ENCODE peak calls at places on chromosomes 1 and 21, in six cellular contexts. W is psoas muscle; I is neuronal stem cell; B is CD8-positive, alpha-beta memory T cell; Q is PC-3; D is fibroblast of lung. H is an unnamed sample. For H3K4me1, the result is how much of the 10 kb centered on the place peaks cover.

GRCh38 chr1:204645666-204646065 is 39.9 kb downstream of the LRRN2 start:
- DNase-seq in W (no peak), I (no peak), B (no peak), Q (no peak), D (no peak), H (no peak)

GRCh38 chr1:247113733-247114271 is 9.6 kb upstream of the ZNF669 start:
- DNase-seq in W (no peak), I (no peak), B (no peak), Q (no peak), D (no peak), H (no peak)

GRCh38 chr21:17765207-17765606 is 53.9 kb downstream of the C21orf91 start:
- DNase-seq in W (no peak), I (no peak), B (no peak), Q (no peak), D (no peak), H (no peak)

GRCh38 chr1:239898067-239898730 is 193.5 kb upstream of the FMN2 start:
- DNase-seq in W (peak), I (peak), B (peak), Q (peak), D (peak), H (peak)

GRCh38 chr21:28986677-28987076 is 6.0 kb downstream of the LTN1 start:
- DNase-seq in W (no peak), I (no peak), B (no peak), Q (no peak), D (no peak), H (no peak)

GRCh38 chr1:221442056-221442455 is 299.8 kb downstream of the DUSP10 start:
- DNase-seq in W (no peak), I (peak), B (no peak), Q (no peak), D (no peak), H (no peak)

GRCh38 chr1:52550447-52550846 is 2.4 kb downstream of the TUT4 start:
- DNase-seq in W (no peak), I (no peak), B (no peak), Q (no peak), D (no peak), H (no peak)

GRCh38 chr1:47507140-47507539 is 69.3 kb downstream of the FOXD2 start:
- DNase-seq in W (no peak), I (no peak), B (no peak), Q (no peak), D (no peak), H (no peak)

GRCh38 chr1:169698976-169699375 is 12.4 kb downstream of the SELL start:
- DNase-seq in W (no peak), I (no peak), B (no peak), Q (no peak), D (no peak), H (no peak)

GRCh38 chr1:116777831-116778830 is 23.9 kb downstream of the CD2 start:
- DNase-seq in W (no peak), I (no peak), B (no peak), Q (peak), D (peak), H (no peak)

GRCh38 chr1:33334081-33334552 is 13.2 kb upstream of the A3GALT2 start:
- DNase-seq in W (peak), I (no peak), B (no peak), Q (no peak), D (peak), H (peak)

GRCh38 chr1:182806015-182806678 is 16.6 kb downstream of the NPL start:
- DNase-seq in W (no peak), I (no peak), B (no peak), Q (peak), D (no peak), H (peak)

GRCh38 chr1:167882376-167882775 is 31.6 kb downstream of the ADCY10 start:
- DNase-seq in W (no peak), I (no peak), B (no peak), Q (no peak), D (no peak), H (no peak)

GRCh38 chr1:210292276-210292851 is 36.3 kb upstream of the HHAT start:
- DNase-seq in W (peak), I (peak), B (no peak), Q (peak), D (no peak), H (peak)

GRCh38 chr21:36693144-36694040 is 5.5 kb upstream of the SIM2 start:
- DNase-seq in W (no peak), I (peak), B (no peak), Q (no peak), D (no peak), H (peak)

GRCh38 chr1:81802601-81803422 is 2.1 kb downstream of the ADGRL2 start:
- DNase-seq in W (peak), I (peak), B (no peak), Q (no peak), D (peak), H (peak)

GRCh38 chr1:66247415-66248208 is 286.3 kb upstream of the SGIP1 start:
- DNase-seq in W (no peak), I (no peak), B (peak), Q (no peak), D (no peak), H (no peak)

GRCh38 chr1:177905686-177906085 is 64.2 kb downstream of the SEC16B start:
- DNase-seq in W (no peak), I (no peak), B (no peak), Q (no peak), D (no peak), H (no peak)

GRCh38 chr21:38847556-38847955 is 41.8 kb downstream of the ETS2 start:
- DNase-seq in W (no peak), I (no peak), B (no peak), Q (peak), D (peak), H (no peak)

GRCh38 chr1:246219508-246220030 is 287.5 kb downstream of the SMYD3 start:
- DNase-seq in W (no peak), I (peak), B (no peak), Q (peak), D (peak), H (peak)

GRCh38 chr1:58293388-58293787 is 253.1 kb downstream of the OMA1 start:
- DNase-seq in W (no peak), I (no peak), B (no peak), Q (no peak), D (no peak), H (no peak)

GRCh38 chr1:78070758-78071157 is 25.0 kb downstream of the GIPC2 start:
- DNase-seq in W (no peak), I (no peak), B (no peak), Q (peak), D (peak), H (no peak)

GRCh38 chr1:11869104-11869503 is 10.4 kb upstream of the NPPB start:
- DNase-seq in W (no peak), I (no peak), B (no peak), Q (no peak), D (no peak), H (no peak)

GRCh38 chr1:31633117-31633516 is 11.6 kb downstream of the PEF1 start:
- DNase-seq in W (peak), I (no peak), B (no peak), Q (peak), D (no peak), H (peak)

GRCh38 chr21:29849735-29850176 is 90.0 kb downstream of the GRIK1 start:
- DNase-seq in W (no peak), I (peak), B (no peak), Q (peak), D (peak), H (peak)

GRCh38 chr1:2391034-2391384 is 345 bp downstream of the MORN1 start:
- DNase-seq in W (peak), I (no peak), B (peak), Q (no peak), D (no peak), H (peak)

GRCh38 chr1:172849653-172850052 is 190.8 kb downstream of the FASLG start:
- DNase-seq in W (no peak), I (no peak), B (no peak), Q (no peak), D (no peak), H (no peak)

GRCh38 chr1:93778457-93778856 is 96.8 kb upstream of the BCAR3 start:
- DNase-seq in W (no peak), I (no peak), B (no peak), Q (no peak), D (no peak), H (no peak)

GRCh38 chr21:31337086-31337485 is 7.0 kb downstream of the TIAM1 start:
- DNase-seq in W (no peak), I (no peak), B (no peak), Q (no peak), D (no peak), H (no peak)

GRCh38 chr1:185645201-185645640 is 89.0 kb upstream of the HMCN1 start:
- DNase-seq in W (no peak), I (no peak), B (no peak), Q (no peak), D (no peak), H (no peak)

GRCh38 chr1:14328687-14329086 is 269.8 kb upstream of the KAZN start:
- DNase-seq in W (no peak), I (no peak), B (no peak), Q (peak), D (no peak), H (no peak)

GRCh38 chr1:245710961-245711903 is 556.4 kb downstream of the KIF26B start:
- DNase-seq in W (no peak), I (no peak), B (no peak), Q (no peak), D (no peak), H (no peak)

GRCh38 chr1:228004331-228004871 is 2.4 kb upstream of the WNT3A start:
- DNase-seq in W (no peak), I (no peak), B (no peak), Q (peak), D (no peak), H (peak)

DNA sequence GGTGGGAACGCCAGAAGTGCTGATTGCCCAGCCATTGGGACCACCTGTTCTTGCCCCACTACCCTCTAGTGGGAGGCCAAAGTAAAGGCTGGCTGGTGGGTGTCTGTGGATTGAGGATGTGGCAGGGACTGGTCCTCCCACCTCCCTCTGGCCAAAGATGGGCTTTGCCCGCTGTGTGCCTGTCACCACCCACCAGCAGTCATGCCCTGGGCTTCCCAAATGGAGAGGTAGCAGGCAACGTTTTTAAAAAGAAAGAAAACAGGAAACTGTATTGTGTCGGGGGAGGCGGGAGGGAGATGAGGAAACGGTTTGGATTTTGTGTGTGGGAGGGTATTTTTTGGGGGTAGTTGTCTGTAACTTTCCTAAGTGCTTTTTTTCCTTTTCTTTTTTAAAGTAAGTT is 30.1 kb downstream of the SZRD1 start:
- DNase-seq in W (no peak), I (no peak), B (no peak), Q (no peak), D (no peak), H (peak)
- H3K27ac ChIP-seq in W (peak), I (no peak), B (no peak), Q (no peak), D (no peak), H (no peak)

DNA sequence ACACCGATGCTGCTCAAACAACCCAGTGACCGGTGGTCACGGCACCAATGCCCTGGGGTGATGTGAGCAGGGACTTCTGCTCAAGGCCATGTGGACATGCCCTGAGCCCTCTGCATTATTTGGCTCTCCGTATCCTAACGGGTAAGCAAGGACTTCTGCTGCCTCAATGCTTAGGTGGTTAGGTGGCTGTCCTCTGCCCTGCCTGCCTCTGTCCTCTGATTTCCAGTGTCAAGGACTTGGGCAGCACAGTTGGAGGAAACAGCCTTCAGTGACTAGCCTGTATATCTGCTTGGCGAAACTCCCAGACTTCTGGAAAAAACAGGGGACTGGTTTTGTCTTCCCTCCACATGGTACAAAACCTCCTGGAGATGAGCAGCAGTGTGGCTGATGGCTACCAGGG is 34.5 kb downstream of the DNAJC11 start:
- DNase-seq in W (no peak), I (no peak), B (no peak), Q (no peak), D (no peak), H (no peak)
- H3K4me3 ChIP-seq in W (no peak), I (no peak), B (no peak), Q (no peak), D (no peak), H (no peak)

GRCh38 chr21:45990049-45990711 is 8.6 kb downstream of the COL6A1 start:
- DNase-seq in W (peak), I (no peak), B (peak), Q (no peak), D (no peak), H (no peak)
- H3K4me1 ChIP-seq in W (under half), I (under half), B (under half), Q (under half), D (under half), H (under half)

DNA sequence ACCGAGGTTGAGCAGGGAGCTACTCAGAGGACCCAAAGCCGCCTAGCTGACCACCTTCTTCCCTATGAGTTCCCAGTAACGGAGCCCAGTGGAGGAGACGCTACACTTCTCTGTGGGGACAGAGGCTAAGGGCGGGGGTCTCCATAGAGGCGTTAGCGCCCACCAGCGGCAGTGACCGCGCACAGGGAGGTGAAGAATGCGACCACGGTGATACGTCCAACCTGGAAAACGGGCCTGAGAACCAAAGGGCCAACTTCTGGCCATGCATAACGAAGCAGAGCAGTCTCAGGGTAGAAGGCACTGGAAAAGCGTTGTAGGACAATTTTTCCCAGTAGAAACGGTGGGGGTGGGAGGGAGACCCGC is 400 bp upstream of the COG2 start:
- DNase-seq in W (no peak), I (no peak), B (no peak), Q (no peak), D (no peak), H (no peak)
- H3K27ac ChIP-seq in W (no peak), I (peak), B (no peak), Q (no peak), D (no peak), H (no peak)

GRCh38 chr1:156245451-156246232 is 2.2 kb downstream of the PAQR6 start:
- DNase-seq in W (no peak), I (no peak), B (peak), Q (no peak), D (no peak), H (no peak)
- H3K4me3 ChIP-seq in W (peak), I (no peak), B (peak), Q (no peak), D (peak), H (no peak)

GRCh38 chr1:156399355-156400125 is 30.5 kb downstream of the RHBG start:
- DNase-seq in W (no peak), I (no peak), B (no peak), Q (no peak), D (no peak), H (no peak)

GRCh38 chr1:156402621-156403020 is 33.6 kb downstream of the RHBG start:
- DNase-seq in W (no peak), I (no peak), B (no peak), Q (no peak), D (no peak), H (no peak)

GRCh38 chr1:156401681-156402081 is 32.7 kb downstream of the RHBG start:
- DNase-seq in W (no peak), I (no peak), B (no peak), Q (no peak), D (no peak), H (no peak)

GRCh38 chr1:156401175-156401574 is 32.2 kb downstream of the RHBG start:
- DNase-seq in W (no peak), I (no peak), B (no peak), Q (no peak), D (no peak), H (no peak)

GRCh38 chr1:156400191-156400920 is 31.3 kb downstream of the RHBG start:
- DNase-seq in W (no peak), I (no peak), B (no peak), Q (no peak), D (no peak), H (no peak)
- H3K4me1 ChIP-seq in W (under half), I (under half), B (under half), Q (under half), D (under half), H (under half)

GRCh38 chr1:109379907-109380306 is 17.8 kb downstream of the SORT1 start:
- DNase-seq in W (no peak), I (no peak), B (no peak), Q (no peak), D (no peak), H (no peak)
- H3K27ac ChIP-seq in W (peak), I (no peak), B (no peak), Q (peak), D (no peak), H (no peak)

GRCh38 chr1:150981177-150981804 is 801 bp upstream of the ANXA9 start:
- DNase-seq in W (no peak), I (no peak), B (no peak), Q (peak), D (no peak), H (peak)

GRCh38 chr1:150979007-150979722 is 2.9 kb upstream of the ANXA9 start:
- DNase-seq in W (peak), I (peak), B (peak), Q (peak), D (peak), H (peak)

GRCh38 chr1:150976879-150977694 is 2.5 kb upstream of the CERS2 start:
- DNase-seq in W (peak), I (no peak), B (peak), Q (peak), D (no peak), H (no peak)

GRCh38 chr1:150979723-150980056 is 2.4 kb upstream of the ANXA9 start:
- DNase-seq in W (no peak), I (no peak), B (no peak), Q (no peak), D (no peak), H (no peak)

DNA sequence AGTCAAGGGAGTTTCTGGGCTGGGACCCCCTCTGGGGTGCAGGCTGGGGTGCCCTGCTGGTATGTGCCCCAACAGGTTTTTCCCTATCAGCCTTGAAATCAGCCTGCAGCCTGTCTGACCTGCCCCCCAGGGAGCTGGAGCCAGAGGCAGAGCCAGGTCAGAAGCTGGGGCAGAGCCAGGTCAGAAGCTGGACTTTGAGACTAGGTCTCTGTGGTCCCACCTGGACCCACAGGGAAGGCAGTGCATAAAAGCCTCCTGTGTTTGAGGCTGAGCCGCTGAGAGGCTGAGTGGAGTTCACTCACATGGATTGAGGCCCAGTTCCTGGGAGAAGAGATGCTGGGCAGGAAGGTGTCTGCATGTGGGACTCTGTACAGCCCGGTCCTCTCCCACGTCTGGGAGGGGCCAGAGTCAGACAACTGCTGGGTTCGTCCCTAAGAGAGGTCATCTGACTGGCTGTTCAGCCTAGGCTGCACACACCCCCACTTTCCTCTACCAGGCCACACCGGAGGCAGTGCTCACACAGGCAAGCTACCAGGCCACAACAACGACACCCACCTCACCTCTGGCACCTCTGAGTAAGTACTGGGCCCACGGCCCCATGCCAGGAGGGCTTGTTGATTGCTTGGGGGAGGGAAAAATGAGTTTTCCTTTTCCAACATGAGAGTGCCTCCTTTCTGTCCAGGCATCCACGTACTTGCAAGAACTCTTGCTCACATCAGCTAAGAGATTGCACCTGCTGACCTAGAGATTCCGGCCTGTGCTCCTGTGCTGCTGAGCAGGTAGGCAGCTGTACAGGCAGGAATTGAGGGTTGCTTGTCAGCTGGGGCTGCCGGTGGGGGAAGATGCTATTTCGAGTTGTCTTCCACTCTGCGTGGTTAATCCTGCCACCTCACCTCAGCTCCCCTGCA is at the start of gene ANXA9:
- DNase-seq in W (no peak), I (no peak), B (no peak), Q (peak), D (no peak), H (no peak)
- H3K4me3 ChIP-seq in W (no peak), I (no peak), B (no peak), Q (no peak), D (no peak), H (no peak)

H was measured in cardiac muscle cell.